ENCODE peak calls at places on chromosomes 11 and 22, in ten cellular contexts. W is mucosa of descending colon; I is activated T-cell treated with anti-CD3 and anti-CD28 coated beads for 1 hour; R is GM12865; F is colonic mucosa; U is heart left ventricle; G is prostate gland; M is activated CD4-positive, alpha-beta T cell treated with anti-CD3 and anti-CD28 coated beads, Interleukin-2, amount 50 U/mL, for 48 hours; L is non-pigmented ciliary epithelial cell; T is cardiac fibroblast. Y is an unnamed sample.

GRCh38 chr11:16607675-16608644 is 130.5 kb upstream of the C11orf58 start:
- DNase-seq in F (peak), L (no peak), T (peak), M (no peak), R (no peak), G (peak), W (peak), I (no peak), U (peak), Y (peak)

GRCh38 chr11:20161230-20161918 is 1.1 kb upstream of the DBX1 start:
- DNase-seq in L (no peak), G (no peak), R (no peak), U (no peak), T (peak), F (no peak), W (no peak), M (no peak), I (no peak), Y (peak)

GRCh38 chr11:72224587-72225410 is at the start of gene INPPL1:
- DNase-seq in W (peak), T (peak), U (peak), I (peak), R (peak), F (peak), L (no peak), M (peak), G (peak), Y (peak)

GRCh38 chr11:2355000-2355644 is 22.0 kb upstream of the CD81 start:
- DNase-seq in G (no peak), U (no peak), I (no peak), R (no peak), T (peak), W (no peak), F (no peak), M (no peak), L (peak), Y (no peak)

GRCh38 chr11:115257286-115258077 is 246.7 kb downstream of the CADM1 start:
- DNase-seq in F (no peak), R (no peak), U (no peak), L (no peak), T (no peak), G (no peak), W (no peak), I (no peak), M (no peak), Y (no peak)

GRCh38 chr22:33018232-33018864 is 39.8 kb downstream of the SYN3 start:
- DNase-seq in G (peak), W (no peak), I (peak), U (peak), F (peak), R (peak), M (peak), L (peak), T (peak), Y (peak)

GRCh38 chr22:25953919-25954318 is 211.9 kb downstream of the MYO18B start:
- DNase-seq in F (no peak), U (no peak), M (no peak), W (no peak), R (no peak), L (no peak), T (no peak), I (no peak), G (no peak), Y (no peak)

GRCh38 chr22:41915783-41916493 is 1.1 kb upstream of the SHISA8 start:
- DNase-seq in G (no peak), M (no peak), L (no peak), T (no peak), U (no peak), R (no peak), I (no peak), W (no peak), F (no peak), Y (no peak)

GRCh38 chr11:67563354-67564114 is 20.1 kb upstream of the GSTP1 start:
- DNase-seq in L (peak), W (no peak), M (no peak), T (peak), U (peak), G (no peak), R (no peak), F (peak), I (no peak), Y (no peak)